ENCODE peak calls at places on chromosomes 5 and 9, in eight cellular contexts. M is body of pancreas; K is CD4-positive, alpha-beta memory T cell; S is fibroblast of lung; Y is PC-3; H is IMR-90; T is GM23248; E is breast epithelium. C is an unnamed sample.

GRCh38 chr5:104611419-104611818 is 1048.8 kb upstream of the NUDT12 start:
- DNase-seq in M (peak), K (no peak), S (peak), Y (no peak), H (no peak), T (no peak), E (no peak), C (no peak)

GRCh38 chr5:86909896-86910295 is 292.2 kb downstream of the COX7C start:
- DNase-seq in M (no peak), K (no peak), S (peak), Y (peak), H (peak), T (peak), E (no peak), C (no peak)

GRCh38 chr5:15691536-15691935 is 191.6 kb downstream of the FBXL7 start:
- DNase-seq in M (no peak), K (no peak), S (peak), Y (no peak), H (peak), T (peak), E (no peak), C (no peak)

GRCh38 chr9:86282979-86283535 is 719 bp upstream of the ISCA1 start:
- DNase-seq in M (no peak), K (no peak), S (peak), Y (peak), H (peak), T (peak), E (no peak), C (no peak)

GRCh38 chr9:133261753-133262120 is 13.3 kb downstream of the ABO start:
- DNase-seq in M (no peak), K (no peak), S (no peak), Y (no peak), H (no peak), T (no peak), E (no peak), C (no peak)

GRCh38 chr5:159456722-159457462 is 126.6 kb upstream of the IL12B start:
- DNase-seq in M (no peak), K (no peak), S (no peak), Y (peak), H (peak), T (peak), E (no peak), C (no peak)

GRCh38 chr9:133194597-133194996 is 14.5 kb downstream of the OBP2B start:
- DNase-seq in M (no peak), K (no peak), S (no peak), Y (no peak), H (no peak), T (no peak), E (no peak), C (no peak)

GRCh38 chr5:129137637-129138036 is 43.1 kb downstream of the ISOC1 start:
- DNase-seq in M (no peak), K (no peak), S (no peak), Y (no peak), H (no peak), T (no peak), E (no peak), C (no peak)

GRCh38 chr5:68873198-68873597 is 220.6 kb upstream of the SLC30A5 start:
- DNase-seq in M (no peak), K (no peak), S (no peak), Y (no peak), H (no peak), T (no peak), E (no peak), C (no peak)

GRCh38 chr5:33736510-33736909 is 155.3 kb downstream of the ADAMTS12 start:
- DNase-seq in M (no peak), K (no peak), S (peak), Y (peak), H (peak), T (peak), E (no peak), C (no peak)

GRCh38 chr9:77848428-77848827 is 183.2 kb downstream of the GNAQ start:
- DNase-seq in M (no peak), K (no peak), S (no peak), Y (no peak), H (no peak), T (peak), E (peak), C (no peak)

GRCh38 chr5:73654171-73654811 is 28.3 kb downstream of the ARHGEF28 start:
- DNase-seq in M (no peak), K (no peak), S (no peak), Y (peak), H (peak), T (peak), E (no peak), C (no peak)

GRCh38 chr9:71854811-71855210 is 56.2 kb downstream of the ABHD17B start:
- DNase-seq in M (no peak), K (no peak), S (no peak), Y (no peak), H (no peak), T (no peak), E (no peak), C (no peak)

GRCh38 chr9:97766092-97766491 is 69.0 kb upstream of the XPA start:
- DNase-seq in M (no peak), K (no peak), S (peak), Y (peak), H (peak), T (peak), E (no peak), C (no peak)
- H3K27ac ChIP-seq in M (no peak), K (no peak), S (no peak), Y (no peak), H (no peak), T (no peak), E (no peak), C (no peak)

GRCh38 chr5:93607367-93608258 is 24.6 kb downstream of the NR2F1 start:
- DNase-seq in M (peak), K (no peak), S (peak), Y (peak), H (peak), T (peak), E (no peak), C (no peak)
- H3K27ac ChIP-seq in M (no peak), K (no peak), S (peak), Y (peak), H (peak), T (no peak), E (no peak), C (no peak)

DNA sequence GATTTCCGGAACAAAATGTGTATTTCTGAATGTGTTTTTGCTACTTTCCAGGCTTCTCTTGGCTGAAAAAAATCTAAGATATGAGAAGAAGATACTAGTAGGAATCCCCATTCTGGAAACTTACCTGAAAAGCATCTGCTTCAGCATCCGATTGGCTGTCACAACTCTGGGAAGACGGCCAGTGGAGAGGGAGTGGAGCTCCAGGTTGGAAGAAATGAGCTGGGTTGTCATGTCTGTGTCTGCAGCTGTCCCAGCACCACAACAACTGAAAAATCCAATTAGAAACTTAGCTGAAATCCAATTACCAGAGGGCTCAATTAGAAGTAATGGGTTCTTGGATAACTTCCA is 3.0 kb downstream of the PSMB7 start:
- DNase-seq in M (no peak), K (no peak), S (no peak), Y (no peak), H (no peak), T (peak), E (no peak), C (no peak)
- H3K27ac ChIP-seq in M (no peak), K (no peak), S (peak), Y (peak), H (peak), T (peak), E (no peak), C (no peak)

GRCh38 chr5:148976569-148977321 is 86.1 kb downstream of the SH3TC2 start:
- DNase-seq in M (no peak), K (no peak), S (no peak), Y (peak), H (peak), T (peak), E (no peak), C (no peak)
- H3K27ac ChIP-seq in M (no peak), K (no peak), S (no peak), Y (peak), H (no peak), T (no peak), E (peak), C (no peak)

GRCh38 chr5:181204561-181205401 is at the start of gene TRIM7:
- DNase-seq in M (peak), K (no peak), S (peak), Y (peak), H (peak), T (peak), E (no peak), C (peak)
- H3K27ac ChIP-seq in M (peak), K (no peak), S (no peak), Y (no peak), H (no peak), T (no peak), E (peak), C (peak)

GRCh38 chr9:16278420-16278999 is 592.0 kb downstream of the BNC2 start:
- DNase-seq in M (no peak), K (no peak), S (peak), Y (no peak), H (no peak), T (peak), E (no peak), C (no peak)

GRCh38 chr9:16281707-16282106 is 588.8 kb downstream of the BNC2 start:
- DNase-seq in M (no peak), K (no peak), S (no peak), Y (peak), H (no peak), T (no peak), E (no peak), C (no peak)

GRCh38 chr9:16275795-16276624 is 594.5 kb downstream of the BNC2 start:
- DNase-seq in M (no peak), K (no peak), S (no peak), Y (no peak), H (no peak), T (no peak), E (peak), C (no peak)

GRCh38 chr9:16276866-16277265 is 593.6 kb downstream of the BNC2 start:
- DNase-seq in M (no peak), K (no peak), S (no peak), Y (no peak), H (no peak), T (no peak), E (no peak), C (no peak)

DNA sequence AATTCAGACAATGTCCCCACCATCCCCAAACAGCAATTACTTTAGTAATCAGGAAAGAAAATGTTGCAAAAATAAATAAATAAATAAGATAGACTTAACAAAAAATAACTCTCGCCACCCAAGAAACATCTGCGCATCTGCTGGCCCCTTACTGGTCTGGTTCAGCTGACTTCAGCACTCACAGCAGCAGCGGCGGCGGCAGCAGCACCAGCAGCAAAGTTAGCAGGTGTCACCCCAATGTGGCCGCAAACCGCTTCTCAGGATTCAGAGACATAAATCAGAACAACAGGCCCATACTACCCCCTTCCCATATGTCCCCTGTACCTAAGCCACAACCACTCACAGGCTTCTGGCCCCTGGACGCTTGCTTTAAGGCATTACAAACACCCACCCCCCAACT is 593.0 kb downstream of the BNC2 start:
- DNase-seq in M (no peak), K (no peak), S (no peak), Y (no peak), H (no peak), T (no peak), E (no peak), C (no peak)
- H3K27ac ChIP-seq in M (no peak), K (no peak), S (no peak), Y (no peak), H (no peak), T (no peak), E (no peak), C (peak)

GRCh38 chr5:76816110-76816831 is 2.6 kb upstream of the F2RL1 start:
- DNase-seq in M (no peak), K (no peak), S (no peak), Y (no peak), H (no peak), T (peak), E (no peak), C (no peak)
- H3K27ac ChIP-seq in M (no peak), K (no peak), S (no peak), Y (peak), H (no peak), T (peak), E (no peak), C (no peak)

DNA sequence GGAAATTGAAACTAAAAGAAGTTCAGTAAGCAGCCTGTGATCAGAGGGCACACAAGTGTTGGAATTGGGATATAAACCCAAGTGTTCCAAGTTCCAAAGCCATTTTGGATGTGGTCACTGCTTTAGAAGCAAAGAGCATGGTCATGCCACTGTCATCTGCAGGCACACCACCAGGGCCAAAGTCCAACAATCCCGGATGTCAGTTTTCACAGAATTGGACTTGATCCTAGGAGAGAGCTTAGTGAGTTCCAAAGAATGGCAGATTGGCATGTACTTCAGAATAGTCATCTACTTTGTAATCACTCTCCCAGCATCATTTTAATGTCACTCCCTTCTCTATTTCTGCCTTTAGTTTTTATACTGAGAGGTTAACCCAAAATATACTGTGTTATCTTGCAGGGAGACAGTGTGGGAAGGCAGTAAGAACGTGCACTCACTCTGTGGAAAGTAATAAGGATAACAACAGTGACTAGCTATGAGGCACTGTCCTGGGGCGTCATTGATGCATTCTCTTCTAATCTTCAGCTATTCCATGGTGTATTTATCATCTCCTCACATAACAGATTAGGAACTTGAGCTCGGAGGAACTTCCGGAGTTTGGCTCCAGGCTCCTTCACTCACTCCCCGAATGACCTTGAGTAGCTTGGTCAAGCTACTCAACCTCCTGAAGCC is 388.0 kb downstream of the ACTL7B start:
- DNase-seq in M (peak), K (no peak), S (peak), Y (peak), H (peak), T (peak), E (no peak), C (no peak)
- H3K27ac ChIP-seq in M (no peak), K (no peak), S (peak), Y (peak), H (no peak), T (peak), E (no peak), C (no peak)

C was measured in stomach.